ENCODE peak calls at places on chromosomes 13 and 19, in four cellular contexts. D, A, W and T are unnamed samples.

GRCh38 chr13:30737511-30738342 is 2.4 kb downstream of the ALOX5AP start:
- DNase-seq in D (no peak), A (no peak), W (no peak), T (no peak)

GRCh38 chr19:49407079-49407478 is 16.2 kb downstream of the PTH2 start:
- DNase-seq in D (no peak), A (no peak), W (no peak), T (no peak)

GRCh38 chr13:52136763-52137162 is 7.9 kb upstream of the NEK5 start:
- DNase-seq in D (no peak), A (no peak), W (no peak), T (no peak)

GRCh38 chr19:46014534-46014933 is 8.3 kb downstream of the PGLYRP1 start:
- DNase-seq in D (no peak), A (peak), W (no peak), T (no peak)

GRCh38 chr13:24671367-24672117 is 8.7 kb upstream of the ATP12A start:
- DNase-seq in D (peak), A (peak), W (peak), T (peak)

GRCh38 chr19:48741222-48741999 is 1.0 kb upstream of the RASIP1 start:
- DNase-seq in D (no peak), A (no peak), W (peak), T (no peak)

GRCh38 chr19:49165865-49166301 is 8.3 kb downstream of the TRPM4 start:
- DNase-seq in D (no peak), A (no peak), W (peak), T (no peak)

GRCh38 chr13:95564948-95565347 is 12.4 kb downstream of the CLDN10 start:
- DNase-seq in D (peak), A (no peak), W (no peak), T (peak)

GRCh38 chr13:42048323-42048624 is 174 bp upstream of the DGKH start:
- DNase-seq in D (no peak), A (no peak), W (no peak), T (no peak)

GRCh38 chr19:52307275-52307674 is 10.3 kb downstream of the ZNF480 start:
- DNase-seq in D (peak), A (peak), W (no peak), T (no peak)
- H3K4me3 ChIP-seq in D (no peak), A (peak), W (no peak), T (no peak)

GRCh38 chr19:41928754-41929535 is 696 bp upstream of the ERFL start:
- DNase-seq in D (no peak), A (no peak), W (peak), T (no peak)

GRCh38 chr19:41928221-41928683 is at the start of gene ERFL:
- DNase-seq in D (no peak), A (no peak), W (peak), T (no peak)

GRCh38 chr19:41926028-41926860 is 2.0 kb downstream of the ERFL start:
- DNase-seq in D (no peak), A (no peak), W (peak), T (no peak)

GRCh38 chr19:41926861-41927809 is 1.1 kb downstream of the ERFL start:
- DNase-seq in D (no peak), A (no peak), W (no peak), T (no peak)

DNA sequence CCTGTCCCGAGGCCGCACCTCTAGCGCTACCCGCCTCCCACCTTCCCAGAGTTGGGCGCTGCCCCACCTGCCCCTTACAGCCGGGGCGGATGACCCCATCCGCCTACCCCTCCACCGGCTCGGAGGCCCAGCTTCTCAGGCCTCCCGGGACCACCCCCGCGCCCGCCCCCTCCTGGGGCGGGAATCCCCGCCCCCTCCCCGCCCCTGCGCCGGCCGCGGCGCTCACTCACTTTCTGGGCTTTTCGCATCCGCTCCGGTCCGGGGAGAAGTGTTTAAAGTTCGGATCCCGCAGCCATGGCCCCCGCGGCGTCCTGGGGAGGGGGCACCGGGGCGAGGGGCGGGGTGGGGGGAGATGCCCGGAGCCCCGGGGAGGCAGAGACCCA is 448 bp downstream of the ERFL start:
- DNase-seq in D (no peak), A (no peak), W (peak), T (no peak)
- H3K4me3 ChIP-seq in D (no peak), A (peak), W (peak), T (peak)

GRCh38 chr13:55160911-55161310 is 1979.8 kb upstream of the PRR20A start:
- DNase-seq in D (no peak), A (no peak), W (no peak), T (no peak)
- H3K4me3 ChIP-seq in D (no peak), A (no peak), W (no peak), T (no peak)

GRCh38 chr19:3671680-3672574 is 28.3 kb downstream of the PIP5K1C start:
- DNase-seq in D (peak), A (no peak), W (peak), T (no peak)

GRCh38 chr19:3669616-3670257 is 30.5 kb downstream of the PIP5K1C start:
- DNase-seq in D (no peak), A (no peak), W (peak), T (no peak)

GRCh38 chr19:3669134-3669436 is 31.2 kb downstream of the PIP5K1C start:
- DNase-seq in D (no peak), A (no peak), W (no peak), T (no peak)

GRCh38 chr19:3670796-3671679 is 29.2 kb downstream of the PIP5K1C start:
- DNase-seq in D (peak), A (no peak), W (peak), T (no peak)

DNA sequence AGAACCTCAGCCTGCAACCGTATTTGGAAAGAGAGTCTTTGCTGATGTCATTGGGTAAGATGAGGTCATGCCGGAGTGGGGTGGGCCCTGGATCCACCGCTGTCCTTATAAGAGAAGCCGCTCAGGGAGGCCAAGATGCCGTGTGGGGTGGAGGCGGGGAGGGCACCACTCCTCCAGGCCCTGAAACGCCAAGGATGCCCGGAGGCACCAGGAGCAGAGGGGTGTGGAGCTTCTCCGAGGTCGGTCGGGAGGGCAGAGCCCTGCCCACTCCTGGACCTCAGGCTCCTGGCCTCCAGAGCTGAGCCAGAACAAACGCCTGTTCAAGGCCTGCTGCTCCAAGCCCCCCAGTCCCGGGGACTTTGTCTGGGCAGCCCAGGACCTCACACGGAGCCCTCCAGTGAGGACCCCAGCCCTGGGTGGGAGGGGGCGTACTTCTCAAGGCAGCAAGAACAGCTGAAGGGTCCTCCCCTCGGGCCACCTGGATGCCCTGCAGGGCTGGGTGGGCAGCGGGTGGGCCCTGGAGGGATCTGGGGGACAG is 29.9 kb downstream of the PIP5K1C start:
- DNase-seq in D (peak), A (no peak), W (peak), T (no peak)
- H3K4me3 ChIP-seq in D (no peak), A (no peak), W (no peak), T (no peak)